ENCODE peak calls at places on chromosomes 1 and 21, in nine cellular contexts. Q, C, P, T, J, K, O, R and N are unnamed samples.

GRCh38 chr1:25182629-25183028 is 49.7 kb downstream of the SYF2 start:
- DNase-seq in C (no peak), Q (no peak), R (no peak), T (no peak), K (no peak), J (no peak), P (no peak), O (no peak), N (no peak)

GRCh38 chr1:156781585-156782186 is 14.4 kb downstream of the PRCC start:
- DNase-seq in K (no peak), J (no peak), P (no peak), Q (no peak), T (no peak), R (no peak), O (no peak), C (no peak), N (no peak)

GRCh38 chr21:45302082-45303061 is 14.7 kb upstream of the POFUT2 start:
- DNase-seq in J (no peak), T (peak), Q (no peak), R (peak), C (no peak), P (no peak), O (no peak), K (peak), N (no peak)

GRCh38 chr1:47432071-47433036 is 5.5 kb upstream of the FOXD2 start:
- DNase-seq in Q (peak), K (no peak), O (peak), R (peak), C (peak), P (peak), J (peak), T (peak), N (no peak)

GRCh38 chr1:1430114-1430982 is 5.1 kb upstream of the VWA1 start:
- DNase-seq in R (peak), P (peak), T (no peak), J (no peak), K (no peak), C (no peak), Q (peak), O (peak), N (no peak)

GRCh38 chr1:5509664-5510452 is 482.4 kb downstream of the NPHP4 start:
- DNase-seq in C (peak), K (peak), T (peak), Q (peak), R (peak), P (peak), O (peak), J (no peak), N (no peak)

GRCh38 chr1:241485554-241485992 is 34.0 kb downstream of the FH start:
- DNase-seq in T (no peak), P (no peak), K (no peak), C (no peak), O (no peak), J (no peak), Q (no peak), R (no peak), N (no peak)

GRCh38 chr1:9426291-9426711 is 113.0 kb upstream of the SLC25A33 start:
- DNase-seq in C (no peak), R (no peak), J (no peak), O (no peak), P (peak), K (peak), T (peak), Q (no peak), N (no peak)

GRCh38 chr1:184419734-184420161 is 32.9 kb downstream of the C1orf21 start:
- DNase-seq in O (no peak), K (no peak), Q (no peak), P (no peak), C (no peak), R (no peak), T (no peak), J (no peak), N (no peak)

GRCh38 chr1:13541435-13542215 is 27.8 kb upstream of the LRRC38 start:
- DNase-seq in Q (no peak), C (no peak), T (no peak), P (no peak), O (no peak), K (no peak), R (peak), J (no peak), N (no peak)

GRCh38 chr21:37153193-37153934 is 80.3 kb downstream of the TTC3 start:
- DNase-seq in T (no peak), R (no peak), K (no peak), Q (no peak), O (no peak), P (no peak), J (no peak), C (peak), N (peak)

GRCh38 chr1:19096036-19096833 is 113.8 kb downstream of the UBR4 start:
- DNase-seq in T (no peak), Q (peak), J (no peak), C (no peak), P (peak), R (no peak), O (peak), K (no peak), N (no peak)

GRCh38 chr1:43056460-43056859 is 97.8 kb upstream of the SLC2A1 start:
- DNase-seq in J (no peak), Q (no peak), C (no peak), O (no peak), T (no peak), K (no peak), R (no peak), P (no peak), N (no peak)